ENCODE peak calls at places on chromosomes 4 and X, in four cellular contexts. C is GM12878, H is K562, Q is GM23338. I is an unnamed sample.

GRCh38 chr4:53932784-53933183 is 131.6 kb downstream of the CHIC2 start:
- DNase-seq in H (no peak), Q (no peak), C (no peak), I (no peak)

GRCh38 chr4:56424697-56425514 is 10.5 kb downstream of the PPAT start:
- DNase-seq in C (no peak), Q (peak), H (peak), I (no peak)

GRCh38 chr4:112515278-112516075 is 503 bp downstream of the NEUROG2 start:
- DNase-seq in H (peak), Q (peak), C (no peak), I (peak)

GRCh38 chr4:109589119-109589518 is 29.1 kb downstream of the MCUB start:
- DNase-seq in C (no peak), Q (no peak), H (no peak), I (no peak)

GRCh38 chrX:80511969-80512760 is 91.9 kb downstream of the TENT5D start:
- DNase-seq in H (peak), C (no peak), Q (peak), I (no peak)

GRCh38 chr4:139794158-139794954 is 128.7 kb downstream of the MGST2 start:
- DNase-seq in C (no peak), H (no peak), Q (no peak), I (no peak)

GRCh38 chr4:67616478-67616877 is 58.0 kb downstream of the STAP1 start:
- DNase-seq in Q (no peak), H (no peak), C (no peak), I (no peak)

GRCh38 chr4:8582436-8582835 is 2.2 kb downstream of the GPR78 start:
- DNase-seq in H (no peak), C (no peak), Q (no peak), I (no peak)

GRCh38 chr4:38676986-38677385 is 13.0 kb downstream of the KLF3 start:
- DNase-seq in C (no peak), H (no peak), Q (no peak), I (no peak)

GRCh38 chr4:135319685-135320084 is 1118.1 kb upstream of the PABPC4L start:
- DNase-seq in H (no peak), C (no peak), Q (peak), I (no peak)

GRCh38 chr4:179485781-179486180 is 2043.5 kb upstream of the AGA start:
- DNase-seq in Q (no peak), H (no peak), C (no peak), I (no peak)

GRCh38 chrX:137430301-137430700 is 135.6 kb upstream of the ZIC3 start:
- DNase-seq in H (no peak), C (no peak), Q (peak), I (no peak)

GRCh38 chr4:89664521-89664920 is 172.4 kb downstream of the SNCA start:
- DNase-seq in Q (no peak), C (no peak), H (no peak), I (no peak)

GRCh38 chr4:89660851-89661250 is 176.1 kb downstream of the SNCA start:
- DNase-seq in Q (no peak), C (no peak), H (no peak), I (no peak)

GRCh38 chr4:89660444-89660843 is 176.5 kb downstream of the SNCA start:
- DNase-seq in Q (no peak), H (no peak), C (no peak), I (no peak)

GRCh38 chr4:89661490-89661889 is 175.5 kb downstream of the SNCA start:
- DNase-seq in H (no peak), C (no peak), Q (peak), I (no peak)

GRCh38 chr4:89665662-89666061 is 171.3 kb downstream of the SNCA start:
- DNase-seq in Q (no peak), C (no peak), H (no peak), I (no peak)
- TF ChIP-seq CREB1 in Q (no peak), C (no peak), H (no peak), I (no peak)

GRCh38 chr4:137621056-137621455 is 88.8 kb upstream of the PCDH18 start:
- DNase-seq in Q (no peak), C (no peak), H (no peak), I (no peak)

GRCh38 chr4:137627938-137628460 is 95.7 kb upstream of the PCDH18 start:
- DNase-seq in C (no peak), H (no peak), Q (no peak), I (no peak)

GRCh38 chr4:137623013-137623412 is 90.7 kb upstream of the PCDH18 start:
- DNase-seq in H (no peak), C (no peak), Q (peak), I (no peak)
- H2AFZ ChIP-seq in H (no peak), C (no peak), Q (peak), I (peak)

GRCh38 chr4:129403848-129404247 is 307.9 kb downstream of the C4orf33 start:
- DNase-seq in Q (no peak), C (no peak), H (no peak), I (no peak)
- TF ChIP-seq CREB1 in Q (no peak), C (no peak), H (no peak), I (no peak)

GRCh38 chr4:129350800-129351199 is 254.8 kb downstream of the C4orf33 start:
- DNase-seq in Q (no peak), H (no peak), C (no peak), I (no peak)
- H2AFZ ChIP-seq in Q (peak), H (no peak), C (no peak), I (no peak)

GRCh38 chr4:151652841-151653547 is 107.8 kb downstream of the GATB start:
- DNase-seq in Q (no peak), H (no peak), C (no peak), I (no peak)
- TF ChIP-seq CREB1 in Q (no peak), H (no peak), C (no peak), I (no peak)